ENCODE peak calls at places on chromosomes 13 and 19, in eight cellular contexts. H, O, L, V, N, J, R and S are unnamed samples.

GRCh38 chr13:24802074-24802473 is 38.1 kb downstream of the RNF17 start:
- DNase-seq in H (no peak), O (no peak), L (no peak), V (no peak), N (no peak), J (no peak), R (peak), S (no peak)

GRCh38 chr13:74979703-74980102 is 502.3 kb downstream of the TBC1D4 start:
- DNase-seq in H (no peak), O (no peak), L (no peak), V (no peak), N (no peak), J (no peak), R (no peak), S (no peak)

GRCh38 chr13:38308736-38309135 is 40.9 kb upstream of the UFM1 start:
- DNase-seq in H (no peak), O (no peak), L (no peak), V (no peak), N (no peak), J (no peak), R (peak), S (no peak)

GRCh38 chr19:32345261-32346207 is at the start of gene ZNF507:
- DNase-seq in H (peak), O (peak), L (peak), V (peak), N (peak), J (peak), R (peak), S (peak)

GRCh38 chr13:25292301-25292700 is 5.0 kb upstream of the MTMR6 start:
- DNase-seq in H (no peak), O (no peak), L (no peak), V (no peak), N (no peak), J (peak), R (peak), S (peak)

GRCh38 chr13:30045916-30046704 is 195.7 kb upstream of the UBL3 start:
- DNase-seq in H (no peak), O (no peak), L (no peak), V (no peak), N (no peak), J (no peak), R (peak), S (no peak)

GRCh38 chr13:112690242-112690943 is 555 bp downstream of the ATP11A start:
- DNase-seq in H (peak), O (no peak), L (no peak), V (peak), N (no peak), J (peak), R (peak), S (no peak)

GRCh38 chr19:12884926-12885748 is 1.9 kb downstream of the KLF1 start:
- DNase-seq in H (peak), O (peak), L (no peak), V (peak), N (peak), J (peak), R (peak), S (peak)

GRCh38 chr13:46385946-46386345 is 1.1 kb downstream of the RUBCNL start:
- DNase-seq in H (no peak), O (no peak), L (no peak), V (no peak), N (no peak), J (peak), R (no peak), S (no peak)

GRCh38 chr13:74644239-74644638 is 510.0 kb upstream of the KLF12 start:
- DNase-seq in H (no peak), O (no peak), L (no peak), V (no peak), N (no peak), J (no peak), R (peak), S (no peak)

GRCh38 chr19:50777830-50778303 is 7.6 kb downstream of the GPR32 start:
- DNase-seq in H (no peak), O (no peak), L (no peak), V (no peak), N (no peak), J (peak), R (no peak), S (no peak)

GRCh38 chr19:38559428-38560401 is 58.0 kb downstream of the MAP4K1 start:
- DNase-seq in H (no peak), O (no peak), L (no peak), V (peak), N (no peak), J (no peak), R (peak), S (no peak)

GRCh38 chr19:50266041-50266440 is 62.6 kb downstream of the MYH14 start:
- DNase-seq in H (no peak), O (no peak), L (no peak), V (no peak), N (no peak), J (no peak), R (no peak), S (no peak)

GRCh38 chr13:26999499-26999898 is 172.1 kb downstream of the USP12 start:
- DNase-seq in H (peak), O (no peak), L (no peak), V (no peak), N (no peak), J (no peak), R (no peak), S (peak)

GRCh38 chr13:114099191-114099590 is 33.2 kb downstream of the RASA3 start:
- DNase-seq in H (peak), O (peak), L (peak), V (peak), N (no peak), J (peak), R (peak), S (peak)

GRCh38 chr13:56332671-56333070 is 808.0 kb upstream of the PRR20A start:
- DNase-seq in H (no peak), O (no peak), L (no peak), V (no peak), N (no peak), J (no peak), R (no peak), S (no peak)

GRCh38 chr19:49870309-49870901 is 3.0 kb upstream of the PNKP start:
- DNase-seq in H (no peak), O (no peak), L (no peak), V (peak), N (no peak), J (no peak), R (no peak), S (no peak)

GRCh38 chr13:97502691-97503090 is 68.7 kb downstream of the RAP2A start:
- DNase-seq in H (no peak), O (no peak), L (no peak), V (no peak), N (no peak), J (no peak), R (no peak), S (no peak)

GRCh38 chr13:23724196-23724970 is 154.2 kb downstream of the TNFRSF19 start:
- DNase-seq in H (no peak), O (no peak), L (no peak), V (no peak), N (no peak), J (no peak), R (peak), S (no peak)

GRCh38 chr19:343451-343931 is 1.1 kb downstream of the MIER2 start:
- DNase-seq in H (no peak), O (no peak), L (no peak), V (no peak), N (no peak), J (no peak), R (peak), S (no peak)

DNA sequence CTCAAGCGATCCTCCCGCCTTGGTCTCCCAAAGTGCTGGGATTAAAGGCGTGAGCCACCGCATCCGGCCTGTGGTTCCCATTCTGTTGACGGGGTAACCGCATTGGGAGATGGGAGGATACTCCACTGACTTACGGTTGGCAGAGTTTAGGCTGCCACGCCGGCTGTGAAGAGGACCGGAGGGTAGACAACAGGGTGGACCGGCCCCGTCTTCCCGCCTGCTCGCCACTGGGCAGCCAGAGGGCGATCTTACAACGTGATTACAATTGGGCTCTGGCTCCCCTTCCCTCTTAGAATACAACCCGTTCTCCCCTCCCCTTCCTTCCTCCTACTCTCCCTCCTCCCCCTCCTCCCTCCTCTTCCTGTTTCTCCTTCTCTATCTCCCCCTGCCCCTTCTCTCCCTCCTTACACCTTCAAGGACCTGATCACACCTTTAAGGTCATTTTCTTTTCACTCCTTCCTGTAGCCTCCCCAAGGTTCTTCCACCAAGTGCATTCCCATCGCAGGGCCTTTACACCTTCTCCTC is 957 bp upstream of the CCDC194 start:
- DNase-seq in H (peak), O (peak), L (no peak), V (peak), N (peak), J (peak), R (peak), S (no peak)
- TF ChIP-seq CTCF in H (peak), O (peak), L (peak), V (peak), N (no peak), J (peak), R (peak), S (peak)

GRCh38 chr13:91101436-91101835 is 246.1 kb upstream of the MIR17HG start:
- DNase-seq in H (no peak), O (no peak), L (no peak), V (no peak), N (no peak), J (no peak), R (no peak), S (no peak)
- H3K27ac ChIP-seq in H (no peak), O (no peak), L (no peak), V (no peak), N (no peak), J (no peak), R (no peak), S (no peak)

DNA sequence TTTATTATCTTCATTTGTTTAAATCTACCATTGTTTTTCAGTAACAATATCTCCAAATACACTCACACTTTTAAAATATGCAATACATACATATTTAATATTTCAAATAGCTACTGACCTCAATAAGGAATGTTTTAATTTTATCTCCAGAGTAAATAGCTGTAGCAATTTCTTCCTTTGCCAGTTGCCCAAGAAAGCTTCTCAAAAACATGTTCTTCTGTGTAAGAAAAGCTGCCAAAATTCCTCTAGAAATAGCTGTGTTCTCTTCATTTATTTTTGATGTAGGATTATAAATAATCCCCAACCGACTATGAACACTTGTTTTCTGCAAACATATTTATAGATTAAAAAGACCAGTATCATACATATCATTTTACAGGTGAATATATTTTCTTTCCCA is 150.5 kb downstream of the UGGT2 start:
- DNase-seq in H (no peak), O (no peak), L (no peak), V (no peak), N (no peak), J (no peak), R (peak), S (no peak)
- TF ChIP-seq CTCF in H (no peak), O (no peak), L (no peak), V (no peak), N (no peak), J (no peak), R (no peak), S (no peak)

DNA sequence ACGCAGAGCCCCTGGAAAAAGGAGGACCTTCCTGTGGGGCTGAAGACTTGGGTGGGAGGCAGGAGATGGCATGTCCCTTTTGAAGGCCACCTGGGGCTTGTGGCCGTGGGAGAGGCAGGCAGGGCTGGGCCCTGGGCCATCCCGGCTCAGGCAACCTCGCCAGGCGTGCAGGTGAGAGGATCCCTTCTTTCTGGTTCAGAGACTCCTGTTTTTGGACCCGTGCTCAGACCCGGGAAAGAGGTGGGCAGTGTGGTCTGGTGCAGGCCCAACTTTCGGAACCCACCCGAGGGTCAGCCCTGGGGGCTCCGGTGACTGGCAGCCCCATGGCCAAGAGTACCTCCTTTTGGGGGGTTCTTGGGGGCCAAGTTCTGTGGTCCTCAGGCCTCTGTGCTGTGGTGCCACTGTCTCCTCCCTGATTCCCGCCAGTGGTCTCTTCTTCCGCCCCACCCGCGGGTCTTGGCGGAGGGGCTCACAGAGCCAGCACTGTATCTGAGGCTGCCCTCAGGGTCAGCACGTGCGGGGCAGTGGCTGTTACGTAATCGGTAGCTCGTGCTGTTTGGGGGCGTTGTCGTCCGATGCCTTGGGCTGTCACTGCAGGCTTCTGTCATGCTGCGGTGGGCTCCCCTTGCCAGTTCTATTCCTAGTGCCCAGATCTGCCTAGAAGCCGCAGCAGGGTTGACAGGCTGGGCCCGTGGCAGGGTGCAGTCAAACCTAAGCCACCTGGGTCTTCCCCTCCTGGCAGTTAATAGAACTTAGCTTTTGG is 42.7 kb downstream of the KDM4B start:
- DNase-seq in H (no peak), O (no peak), L (no peak), V (no peak), N (no peak), J (no peak), R (no peak), S (no peak)
- H3K27ac ChIP-seq in H (no peak), O (no peak), L (no peak), V (no peak), N (no peak), J (no peak), R (no peak), S (no peak)

DNA sequence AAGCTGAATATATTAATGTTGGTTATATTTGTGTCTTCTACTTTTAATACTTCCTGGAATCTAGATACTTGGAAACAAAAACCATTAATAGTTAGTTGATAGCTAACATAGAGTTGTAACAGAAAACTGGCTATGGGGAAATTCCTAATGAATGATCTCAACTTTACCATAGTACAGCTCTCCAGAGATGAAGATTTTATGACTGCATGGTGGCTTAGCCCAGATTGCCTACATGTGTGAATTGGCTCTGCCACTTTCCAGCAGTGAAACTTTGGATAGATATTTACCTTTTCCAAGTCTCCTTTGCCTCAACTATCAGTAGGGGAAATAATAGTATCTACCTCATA is 161.0 kb downstream of the LACC1 start:
- DNase-seq in H (no peak), O (no peak), L (no peak), V (no peak), N (no peak), J (no peak), R (peak), S (no peak)
- TF ChIP-seq CTCF in H (no peak), O (no peak), L (no peak), V (no peak), N (no peak), J (no peak), R (no peak), S (no peak)

GRCh38 chr19:42122691-42123607 is 9.3 kb downstream of the POU2F2 start:
- DNase-seq in H (no peak), O (no peak), L (no peak), V (peak), N (no peak), J (no peak), R (no peak), S (no peak)
- H3K27ac ChIP-seq in H (peak), O (no peak), L (no peak), V (no peak), N (peak), J (no peak), R (no peak), S (no peak)

GRCh38 chr13:79405831-79406596 is at the start of gene RBM26:
- DNase-seq in H (peak), O (peak), L (peak), V (peak), N (peak), J (peak), R (peak), S (peak)
- TF ChIP-seq CTCF in H (no peak), O (no peak), L (no peak), V (peak), N (no peak), J (no peak), R (peak), S (no peak)